ENCODE peak calls at places on chromosome 4, in seven cellular contexts. G is OCI-LY7, S is hepatocyte, O is substantia nigra, K is A549, H is AG04450, V is mammary epithelial cell. Z is an unnamed sample.

GRCh38 chr4:129231907-129232626 is 136.1 kb downstream of the C4orf33 start:
- DNase-seq in G (no peak), S (no peak), O (no peak), K (no peak), H (no peak), V (no peak), Z (no peak)

GRCh38 chr4:122674371-122674770 is 53.5 kb upstream of the IL21 start:
- DNase-seq in G (no peak), S (no peak), O (no peak), K (no peak), H (no peak), V (no peak), Z (no peak)

GRCh38 chr4:132417220-132417619 is 731.9 kb upstream of the PCDH10 start:
- DNase-seq in G (peak; percentile 65), S (no peak), O (no peak), K (no peak), H (no peak), V (no peak), Z (no peak)

GRCh38 chr4:126790633-126791032 is 842.1 kb upstream of the INTU start:
- DNase-seq in G (no peak), S (no peak), O (no peak), K (no peak), H (no peak), V (no peak), Z (no peak)

GRCh38 chr4:102612824-102613366 is 111.7 kb downstream of the NFKB1 start:
- DNase-seq in G (no peak), S (no peak), O (no peak), K (no peak), H (no peak), V (peak; percentile 76), Z (no peak)

GRCh38 chr4:82797591-82798081 is 960 bp downstream of the SCD5 start:
- DNase-seq in G (no peak), S (no peak), O (peak; percentile 41), K (peak; percentile 26), H (no peak), V (peak; percentile 46), Z (no peak)

GRCh38 chr4:42371306-42372063 is 25.8 kb upstream of the SHISA3 start:
- DNase-seq in G (peak; percentile 63), S (peak; percentile 57), O (no peak), K (peak; percentile 53), H (peak; percentile 24), V (peak; percentile 9), Z (no peak)

GRCh38 chr4:172996571-172997216 is 171.9 kb upstream of the GALNT7 start:
- DNase-seq in G (no peak), S (peak; percentile 51), O (no peak), K (peak; percentile 42), H (no peak), V (peak; percentile 91), Z (no peak)

GRCh38 chr4:7212101-7212674 is 19.9 kb downstream of the SORCS2 start:
- DNase-seq in G (no peak), S (no peak), O (no peak), K (no peak), H (no peak), V (no peak), Z (no peak)

GRCh38 chr4:141486375-141486997 is 149.9 kb upstream of the IL15 start:
- DNase-seq in G (no peak), S (peak; percentile 25), O (no peak), K (no peak), H (peak; percentile 52), V (peak; percentile 67), Z (no peak)

GRCh38 chr4:140809671-140810070 is 53.5 kb upstream of the TBC1D9 start:
- DNase-seq in G (no peak), S (no peak), O (no peak), K (no peak), H (no peak), V (no peak), Z (no peak)

GRCh38 chr4:94472056-94472826 is 20.5 kb downstream of the PDLIM5 start:
- DNase-seq in G (no peak), S (no peak), O (no peak), K (no peak), H (no peak), V (peak; percentile 43), Z (no peak)

GRCh38 chr4:72430050-72430449 is 139.0 kb downstream of the ADAMTS3 start:
- DNase-seq in G (no peak), S (no peak), O (no peak), K (no peak), H (no peak), V (no peak), Z (no peak)

GRCh38 chr4:138864961-138865720 is 150.4 kb upstream of the NOCT start:
- DNase-seq in G (no peak), S (no peak), O (no peak), K (no peak), H (no peak), V (no peak), Z (no peak)

GRCh38 chr4:87216469-87216868 is 3.9 kb downstream of the KLHL8 start:
- DNase-seq in G (no peak), S (no peak), O (no peak), K (no peak), H (no peak), V (peak; percentile 9), Z (no peak)

GRCh38 chr4:81827568-81828202 is 356.0 kb upstream of the RASGEF1B start:
- DNase-seq in G (no peak), S (no peak), O (no peak), K (no peak), H (no peak), V (peak; percentile 21), Z (no peak)

GRCh38 chr4:165684177-165684870 is 188.7 kb upstream of the TLL1 start:
- DNase-seq in G (no peak), S (no peak), O (no peak), K (no peak), H (no peak), V (peak; percentile 90), Z (no peak)

GRCh38 chr4:140756292-140757219 is at the start of gene TBC1D9:
- DNase-seq in G (peak; percentile 75), S (peak; percentile 91), O (peak; percentile 32), K (peak; percentile 77), H (no peak), V (peak; percentile 87), Z (no peak)

GRCh38 chr4:45033676-45034410 is 307.5 kb upstream of the GNPDA2 start:
- DNase-seq in G (no peak), S (no peak), O (no peak), K (no peak), H (no peak), V (no peak), Z (no peak)

GRCh38 chr4:8728536-8729407 is 136.2 kb downstream of the CPZ start:
- DNase-seq in G (no peak), S (no peak), O (no peak), K (no peak), H (no peak), V (no peak), Z (no peak)

GRCh38 chr4:83386931-83387897 is 52.6 kb upstream of the HPSE start:
- DNase-seq in G (no peak), S (no peak), O (no peak), K (no peak), H (no peak), V (peak; percentile 37), Z (no peak)

GRCh38 chr4:8461086-8461485 is 20.5 kb downstream of the TRMT44 start:
- DNase-seq in G (no peak), S (no peak), O (no peak), K (no peak), H (no peak), V (no peak), Z (no peak)

GRCh38 chr4:11367371-11367770 is 61.3 kb downstream of the HS3ST1 start:
- DNase-seq in G (no peak), S (peak; percentile 50), O (peak; percentile 70), K (peak; percentile 21), H (no peak), V (peak; percentile 12), Z (peak; percentile 23)

GRCh38 chr4:93825551-93826216 is 2.9 kb upstream of the ATOH1 start:
- DNase-seq in G (no peak), S (no peak), O (no peak), K (no peak), H (no peak), V (peak; percentile 8), Z (no peak)

GRCh38 chr4:39255266-39255665 is 72.9 kb downstream of the WDR19 start:
- DNase-seq in G (no peak), S (no peak), O (no peak), K (peak; percentile 16), H (no peak), V (peak; percentile 60), Z (no peak)

GRCh38 chr4:39259571-39260330 is 77.4 kb downstream of the WDR19 start:
- DNase-seq in G (no peak), S (no peak), O (no peak), K (no peak), H (peak; percentile 37), V (no peak), Z (no peak)

GRCh38 chr4:39256436-39256835 is 74.1 kb downstream of the WDR19 start:
- DNase-seq in G (no peak), S (no peak), O (no peak), K (no peak), H (no peak), V (peak; percentile 11), Z (no peak)

DNA sequence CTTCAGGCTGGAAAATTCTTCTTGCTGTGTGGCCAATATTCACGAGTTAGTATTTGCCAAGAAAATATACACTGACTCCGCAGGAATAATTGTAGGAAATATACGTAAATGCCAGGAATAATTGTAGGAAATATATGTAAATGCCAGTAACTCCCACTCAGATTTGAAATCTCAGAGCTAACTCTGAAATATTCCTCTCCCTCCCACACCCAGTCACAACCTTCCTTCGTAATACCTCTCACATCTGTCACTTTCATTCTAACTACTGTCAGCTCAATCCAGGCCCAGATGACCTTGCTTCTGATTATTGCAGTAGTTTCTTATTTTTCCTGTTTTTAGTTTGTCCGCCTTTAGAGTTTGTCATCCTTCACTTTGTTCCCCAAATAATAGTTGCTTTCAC is 73.6 kb downstream of the WDR19 start:
- DNase-seq in G (no peak), S (no peak), O (no peak), K (no peak), H (no peak), V (no peak), Z (no peak)
- H3K27ac ChIP-seq in G (no peak overlapping the region), S (no peak overlapping the region), O (no peak overlapping the region), K (no peak overlapping the region), H (no peak overlapping the region), V (peak overlapping the region; percentile 53), Z (no peak overlapping the region)

DNA sequence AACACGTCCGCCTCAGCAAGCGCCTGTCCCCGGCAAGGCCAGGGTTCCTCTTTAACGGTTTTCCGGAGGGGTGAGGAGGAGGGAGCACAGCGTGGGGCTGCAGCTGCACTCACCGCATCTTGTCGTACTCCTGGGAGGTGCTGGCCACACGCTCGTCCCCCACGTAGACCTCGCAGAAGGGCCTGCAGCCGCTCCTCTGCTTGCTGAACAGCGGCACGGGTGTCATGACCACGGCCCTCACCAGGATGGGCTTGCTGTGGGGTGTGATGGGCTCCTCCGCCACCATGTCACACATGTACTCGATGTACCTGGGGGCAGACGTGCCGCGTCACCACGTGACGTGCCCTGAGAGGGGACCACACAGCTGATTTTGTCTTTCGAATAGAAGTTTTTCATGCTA is 51.6 kb upstream of the CPLX1 start:
- DNase-seq in G (no peak), S (no peak), O (no peak), K (no peak), H (no peak), V (no peak), Z (no peak)
- H3K27ac ChIP-seq in G (no peak overlapping the region), S (no peak overlapping the region), O (no peak overlapping the region), K (no peak overlapping the region), H (no peak overlapping the region), V (no peak overlapping the region), Z (no peak overlapping the region)

GRCh38 chr4:77854431-77855111 is 8.1 kb upstream of the MRPL1 start:
- DNase-seq in G (no peak), S (no peak), O (no peak), K (no peak), H (no peak), V (peak; percentile 52), Z (no peak)
- H3K27ac ChIP-seq in G (no peak overlapping the region), S (no peak overlapping the region), O (no peak overlapping the region), K (no peak overlapping the region), H (no peak overlapping the region), V (no peak overlapping the region), Z (no peak overlapping the region)

GRCh38 chr4:74875451-74875850 is 57.5 kb upstream of the PARM1 start:
- DNase-seq in G (no peak), S (no peak), O (no peak), K (no peak), H (no peak), V (no peak), Z (no peak)
- H3K27ac ChIP-seq in G (no peak overlapping the region), S (no peak overlapping the region), O (no peak overlapping the region), K (no peak overlapping the region), H (no peak overlapping the region), V (no peak overlapping the region), Z (no peak overlapping the region)